ENCODE peak calls at places on chromosomes 6 and 20, in four cellular contexts. R is GM12878, E is astrocyte of the cerebellum, W is spleen. Y is an unnamed sample.

GRCh38 chr6:53090576-53090975 is 25.4 kb downstream of the FBXO9 start:
- DNase-seq in R (no peak), W (no peak), E (no peak), Y (no peak)

GRCh38 chr6:139485742-139486475 is 111.5 kb upstream of the CITED2 start:
- DNase-seq in R (no peak), E (no peak), W (no peak), Y (no peak)

GRCh38 chr6:160933256-160933655 is 58.3 kb upstream of the MAP3K4 start:
- DNase-seq in R (no peak), E (no peak), W (no peak), Y (no peak)

GRCh38 chr6:47083586-47084047 is 41.5 kb upstream of the ADGRF1 start:
- DNase-seq in R (no peak), E (peak), W (peak), Y (no peak)

GRCh38 chr6:15775741-15776140 is 112.9 kb upstream of the DTNBP1 start:
- DNase-seq in E (no peak), W (no peak), R (no peak), Y (no peak)

GRCh38 chr20:45096781-45097180 is 4.1 kb downstream of the KCNS1 start:
- DNase-seq in W (no peak), E (no peak), R (no peak), Y (no peak)

GRCh38 chr6:12449447-12449846 is 159.3 kb downstream of the EDN1 start:
- DNase-seq in R (no peak), W (no peak), E (no peak), Y (no peak)

GRCh38 chr20:63409066-63409833 is 48.1 kb upstream of the CHRNA4 start:
- DNase-seq in W (no peak), E (no peak), R (no peak), Y (no peak)

GRCh38 chr6:45478235-45478634 is 100.5 kb upstream of the SUPT3H start:
- DNase-seq in W (no peak), R (no peak), E (no peak), Y (no peak)

GRCh38 chr6:10384064-10384317 is 30.9 kb downstream of the TFAP2A start:
- DNase-seq in R (no peak), W (no peak), E (no peak), Y (no peak)

GRCh38 chr6:10382322-10382721 is 32.6 kb downstream of the TFAP2A start:
- DNase-seq in E (no peak), W (no peak), R (no peak), Y (no peak)

GRCh38 chr6:10384333-10384718 is 30.5 kb downstream of the TFAP2A start:
- DNase-seq in R (no peak), W (no peak), E (no peak), Y (no peak)

GRCh38 chr6:10382728-10383127 is 32.1 kb downstream of the TFAP2A start:
- DNase-seq in W (no peak), R (no peak), E (no peak), Y (no peak)

DNA sequence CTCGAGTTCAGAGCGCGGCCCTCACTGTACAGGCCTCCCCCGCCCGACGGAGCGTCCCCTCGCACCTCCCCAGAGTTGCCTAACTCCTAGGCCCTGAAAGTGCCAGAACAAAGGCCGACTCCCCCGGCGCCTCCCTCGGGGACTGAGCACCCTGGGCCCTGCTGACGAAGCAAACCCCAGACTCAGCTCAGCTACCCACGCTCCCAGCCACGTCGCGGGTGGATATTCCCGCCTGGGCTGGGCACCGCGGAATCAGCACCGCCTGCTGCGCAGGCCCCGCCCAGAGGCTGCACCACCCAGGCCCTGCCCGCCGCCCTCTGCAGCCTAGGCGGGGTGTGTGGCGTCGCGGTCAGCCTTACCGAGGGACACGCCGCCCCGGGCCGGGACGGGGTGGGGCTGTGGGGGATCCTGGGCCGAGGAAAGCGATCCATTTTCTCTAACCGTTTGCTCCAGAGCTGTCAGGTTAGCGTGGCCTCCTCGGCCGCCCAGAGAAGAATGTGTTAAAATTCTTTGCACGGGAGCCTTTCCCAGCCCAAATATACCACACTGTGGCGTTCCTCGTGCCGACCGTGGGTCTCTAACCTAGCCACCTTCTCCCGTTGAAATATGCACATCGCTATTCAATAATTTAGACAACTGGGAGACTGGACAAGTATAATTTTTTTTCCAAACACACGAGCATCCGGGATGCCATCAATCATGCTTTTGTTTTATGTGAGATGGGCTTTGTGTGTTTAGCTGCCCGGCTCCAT is 31.4 kb downstream of the TFAP2A start:
- DNase-seq in W (no peak), E (no peak), R (no peak), Y (no peak)
- H3K4me3 ChIP-seq in W (no peak), E (no peak), R (no peak), Y (no peak)

GRCh38 chr6:132713355-132714134 is at the start of gene VNN1:
- DNase-seq in R (no peak), E (no peak), W (no peak), Y (no peak)

GRCh38 chr6:132714160-132714559 is 305 bp upstream of the VNN1 start:
- DNase-seq in R (no peak), E (no peak), W (no peak), Y (no peak)

GRCh38 chr6:132708771-132709170 is 5.1 kb downstream of the VNN1 start:
- DNase-seq in W (no peak), E (no peak), R (no peak), Y (no peak)

GRCh38 chr6:132715204-132715603 is 1.3 kb upstream of the VNN1 start:
- DNase-seq in R (no peak), W (no peak), E (no peak), Y (peak)

GRCh38 chr6:132712366-132712765 is 1.5 kb downstream of the VNN1 start:
- DNase-seq in W (no peak), E (no peak), R (no peak), Y (no peak)
- TF ChIP-seq CTCF in W (no peak), E (no peak), R (no peak), Y (no peak)

GRCh38 chr20:46703435-46703834 is 6.0 kb upstream of the SLC2A10 start:
- DNase-seq in R (no peak), E (no peak), W (no peak), Y (no peak)

GRCh38 chr20:46704714-46705377 is 4.6 kb upstream of the SLC2A10 start:
- DNase-seq in E (no peak), W (no peak), R (no peak), Y (no peak)

GRCh38 chr20:46706242-46706641 is 3.2 kb upstream of the SLC2A10 start:
- DNase-seq in W (no peak), R (no peak), E (no peak), Y (no peak)

GRCh38 chr20:46702447-46703203 is 6.8 kb upstream of the SLC2A10 start:
- DNase-seq in R (no peak), W (no peak), E (no peak), Y (no peak)

GRCh38 chr20:46705378-46705729 is 4.1 kb upstream of the SLC2A10 start:
- DNase-seq in W (no peak), E (no peak), R (no peak), Y (no peak)
- H3K4me3 ChIP-seq in W (no peak), E (no peak), R (no peak), Y (no peak)

DNA sequence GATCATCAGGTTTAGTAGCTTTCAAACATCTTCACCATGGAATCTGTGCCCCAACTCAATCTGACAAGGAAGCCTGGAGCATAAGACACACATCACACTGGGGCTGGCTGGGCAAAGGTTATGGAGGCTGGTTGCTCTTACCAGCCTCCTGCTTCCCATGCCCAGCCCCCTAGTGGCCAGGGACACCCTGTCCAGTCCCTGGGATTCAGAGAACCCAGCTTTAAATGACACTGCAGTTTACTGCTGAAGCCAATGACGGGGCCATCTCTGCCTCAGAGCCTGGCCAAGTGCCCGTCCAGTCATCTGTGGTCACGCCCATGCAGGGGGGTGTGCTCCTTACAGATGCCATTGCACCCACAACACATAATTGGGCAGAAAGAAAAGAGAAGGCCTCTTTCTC is 272.9 kb downstream of the SMOC2 start:
- DNase-seq in R (no peak), E (no peak), W (no peak), Y (no peak)
- TF ChIP-seq CTCF in R (no peak), E (peak), W (no peak), Y (no peak)

GRCh38 chr20:2162823-2163166 is 61.2 kb downstream of the STK35 start:
- DNase-seq in E (no peak), R (no peak), W (no peak), Y (no peak)
- H3K4me3 ChIP-seq in E (no peak), R (no peak), W (no peak), Y (no peak)

GRCh38 chr20:38113401-38114325 is 51.4 kb downstream of the TGM2 start:
- DNase-seq in R (no peak), W (no peak), E (no peak), Y (peak)
- TF ChIP-seq CTCF in R (peak), W (peak), E (peak), Y (peak)

GRCh38 chr6:33568826-33569570 is 11.1 kb downstream of the BAK1 start:
- DNase-seq in R (no peak), E (no peak), W (no peak), Y (no peak)

GRCh38 chr6:33575211-33575610 is 4.9 kb downstream of the BAK1 start:
- DNase-seq in E (no peak), R (no peak), W (no peak), Y (no peak)

GRCh38 chr6:33570806-33571636 is 9.1 kb downstream of the BAK1 start:
- DNase-seq in E (no peak), R (peak), W (peak), Y (peak)

GRCh38 chr6:33576668-33577067 is 3.4 kb downstream of the BAK1 start:
- DNase-seq in R (no peak), W (no peak), E (no peak), Y (no peak)

GRCh38 chr6:33571637-33572316 is 8.3 kb downstream of the BAK1 start:
- DNase-seq in W (no peak), E (no peak), R (no peak), Y (no peak)
- H3K4me3 ChIP-seq in W (peak), E (peak), R (peak), Y (peak)

DNA sequence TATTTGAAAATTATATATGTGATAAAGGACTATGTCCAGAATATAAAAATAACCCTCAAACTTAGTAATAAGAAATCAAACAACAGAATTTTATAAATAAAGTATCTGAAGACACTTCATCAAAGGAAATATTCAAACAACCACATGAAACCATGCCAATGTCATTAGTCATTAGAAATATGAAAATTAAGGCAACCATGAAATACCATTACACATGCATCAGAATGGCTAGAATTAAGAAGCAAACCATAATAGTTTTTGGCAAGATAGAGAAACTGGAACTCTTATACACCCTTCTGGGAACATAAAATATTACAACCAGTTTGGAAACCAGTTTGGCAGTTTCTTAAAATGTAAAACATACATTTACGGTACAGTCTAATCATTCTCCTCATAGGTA is 137.2 kb upstream of the ADGRB3 start:
- DNase-seq in W (no peak), R (no peak), E (peak), Y (no peak)
- TF ChIP-seq CTCF in W (no peak), R (no peak), E (no peak), Y (no peak)